ENCODE peak calls at places on chromosomes 3 and 15, in six cellular contexts. One of them, this sample, is unnamed.
A peak's percentile ranks its signal among the peaks of the same experiment; 100 is the strongest.

GRCh38 chr3:46998852-46999515 is 19.5 kb downstream of the NBEAL2 start:
- DNase-seq in GM06990: no peak
- DNase-seq in BJ: no peak
- DNase-seq in stomach: no peak
- DNase-seq in testis: no peak
- DNase-seq in mesendoderm: no peak
- DNase-seq in this sample: no peak

GRCh38 chr3:50156991-50157493 is 1.9 kb downstream of the SEMA3F start:
- DNase-seq in GM06990: no peak
- DNase-seq in BJ: no peak
- DNase-seq in stomach: peak; percentile 57
- DNase-seq in testis: no peak
- DNase-seq in mesendoderm: no peak
- DNase-seq in this sample: no peak

GRCh38 chr3:149783576-149783975 is 8.8 kb downstream of the ANKUB1 start:
- DNase-seq in GM06990: no peak
- DNase-seq in BJ: no peak
- DNase-seq in stomach: no peak
- DNase-seq in testis: no peak
- DNase-seq in mesendoderm: peak; percentile 10
- DNase-seq in this sample: peak; percentile 43

GRCh38 chr15:33679065-33679464 is 289.2 kb upstream of the CHRM5 start:
- DNase-seq in GM06990: no peak
- DNase-seq in BJ: no peak
- DNase-seq in stomach: no peak
- DNase-seq in testis: no peak
- DNase-seq in mesendoderm: peak; percentile 32
- DNase-seq in this sample: peak; percentile 90

GRCh38 chr3:168881804-168882203 is 781.7 kb downstream of the MECOM start:
- DNase-seq in GM06990: no peak
- DNase-seq in BJ: no peak
- DNase-seq in stomach: no peak
- DNase-seq in testis: no peak
- DNase-seq in mesendoderm: no peak
- DNase-seq in this sample: no peak

GRCh38 chr3:63635186-63635585 is 17.3 kb upstream of the SNTN start:
- DNase-seq in GM06990: no peak
- DNase-seq in BJ: no peak
- DNase-seq in stomach: no peak
- DNase-seq in testis: no peak
- DNase-seq in mesendoderm: no peak
- DNase-seq in this sample: no peak

GRCh38 chr15:65377105-65377975 is 462 bp downstream of the IGDCC3 start:
- DNase-seq in GM06990: no peak
- DNase-seq in BJ: no peak
- DNase-seq in stomach: no peak
- DNase-seq in testis: no peak
- DNase-seq in mesendoderm: peak; percentile 77
- DNase-seq in this sample: no peak

GRCh38 chr3:129197341-129197740 is 13.6 kb upstream of the CNBP start:
- DNase-seq in GM06990: no peak
- DNase-seq in BJ: no peak
- DNase-seq in stomach: no peak
- DNase-seq in testis: no peak
- DNase-seq in mesendoderm: no peak
- DNase-seq in this sample: no peak

GRCh38 chr15:67701669-67702068 is 123.6 kb upstream of the SKOR1 start:
- DNase-seq in GM06990: no peak
- DNase-seq in BJ: peak; percentile 5
- DNase-seq in stomach: no peak
- DNase-seq in testis: peak; percentile 25
- DNase-seq in mesendoderm: no peak
- DNase-seq in this sample: no peak

GRCh38 chr15:66803182-66803729 is 101.2 kb downstream of the SMAD6 start:
- DNase-seq in GM06990: no peak
- DNase-seq in BJ: peak; percentile 91
- DNase-seq in stomach: peak; percentile 94
- DNase-seq in testis: peak; percentile 72
- DNase-seq in mesendoderm: peak; percentile 96
- DNase-seq in this sample: peak; percentile 94

GRCh38 chr3:58484049-58484721 is 7.7 kb upstream of the KCTD6 start:
- DNase-seq in GM06990: no peak
- DNase-seq in BJ: no peak
- DNase-seq in stomach: no peak
- DNase-seq in testis: no peak
- DNase-seq in mesendoderm: no peak
- DNase-seq in this sample: no peak

GRCh38 chr15:57285386-57285785 is 90.9 kb upstream of the CGNL1 start:
- DNase-seq in GM06990: no peak
- DNase-seq in BJ: no peak
- DNase-seq in stomach: no peak
- DNase-seq in testis: no peak
- DNase-seq in mesendoderm: no peak
- DNase-seq in this sample: no peak
- H3K36me3 ChIP-seq in GM06990: peaks cover under 1% of the 10 kb centered on the region
- H3K36me3 ChIP-seq in BJ: peaks cover 5% of the 10 kb centered on the region
- H3K36me3 ChIP-seq in stomach: peaks cover 31% of the 10 kb centered on the region
- H3K36me3 ChIP-seq in testis: no peaks in the 10 kb centered on the region
- H3K36me3 ChIP-seq in mesendoderm: no peaks in the 10 kb centered on the region
- H3K36me3 ChIP-seq in this sample: no peaks in the 10 kb centered on the region

GRCh38 chr3:160435747-160436146 is 13.8 kb downstream of the TRIM59 start:
- DNase-seq in GM06990: no peak
- DNase-seq in BJ: no peak
- DNase-seq in stomach: no peak
- DNase-seq in testis: no peak
- DNase-seq in mesendoderm: no peak
- DNase-seq in this sample: no peak
- H3K36me3 ChIP-seq in GM06990: peaks cover 5% of the 10 kb centered on the region
- H3K36me3 ChIP-seq in BJ: peaks cover 1% of the 10 kb centered on the region
- H3K36me3 ChIP-seq in stomach: peaks cover 3% of the 10 kb centered on the region
- H3K36me3 ChIP-seq in testis: no peaks in the 10 kb centered on the region
- H3K36me3 ChIP-seq in mesendoderm: no peaks in the 10 kb centered on the region
- H3K36me3 ChIP-seq in this sample: no peaks in the 10 kb centered on the region

DNA sequence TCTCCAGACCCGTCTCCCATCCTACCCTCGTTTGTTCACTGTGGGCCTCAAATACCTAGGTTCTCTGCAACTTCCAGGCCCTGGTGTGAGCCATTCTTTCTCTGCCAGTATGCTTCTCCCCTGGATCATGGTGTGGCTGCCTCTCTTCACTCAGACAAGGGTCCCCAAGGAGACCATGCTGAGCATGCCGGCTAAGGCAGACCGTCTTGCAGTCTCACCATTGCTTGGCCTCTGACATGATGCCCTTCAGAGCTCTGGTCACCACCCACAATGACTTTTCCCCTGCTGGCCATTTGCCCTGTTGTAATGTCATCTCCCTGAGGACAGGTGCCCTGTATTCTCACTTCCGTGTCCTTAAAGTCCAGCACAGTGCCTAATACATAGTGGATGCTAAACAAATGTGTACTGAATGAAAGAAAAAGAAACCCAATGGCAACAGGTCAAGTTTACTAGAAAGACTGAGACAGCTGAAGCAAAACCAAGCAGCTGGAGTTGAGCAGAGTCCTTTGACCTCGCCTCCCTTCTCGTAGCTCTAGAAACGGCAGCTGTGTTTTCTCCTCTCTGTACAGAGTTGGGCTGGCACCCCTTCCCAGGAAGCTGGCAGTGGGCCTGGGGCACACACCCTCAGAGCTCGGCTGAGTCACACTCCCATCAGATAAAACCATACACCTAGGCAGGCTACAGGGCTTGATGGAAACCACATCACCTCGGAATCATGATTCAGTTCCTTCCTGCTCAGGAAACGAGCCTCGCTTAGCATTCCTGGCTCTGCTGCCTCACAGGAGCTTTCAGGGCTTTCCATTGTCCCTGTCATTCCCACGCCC is 8.6 kb downstream of the TLR9 start:
- DNase-seq in GM06990: no peak
- DNase-seq in BJ: no peak
- DNase-seq in stomach: peak; percentile 97
- DNase-seq in testis: no peak
- DNase-seq in mesendoderm: peak; percentile 45
- DNase-seq in this sample: peak; percentile 83
- H3K36me3 ChIP-seq in GM06990: peaks cover 23% of the 10 kb centered on the region
- H3K36me3 ChIP-seq in BJ: peaks cover 25% of the 10 kb centered on the region
- H3K36me3 ChIP-seq in stomach: peaks cover 40% of the 10 kb centered on the region
- H3K36me3 ChIP-seq in testis: no peaks in the 10 kb centered on the region
- H3K36me3 ChIP-seq in mesendoderm: peaks cover 15% of the 10 kb centered on the region
- H3K36me3 ChIP-seq in this sample: no peaks in the 10 kb centered on the region

DNA sequence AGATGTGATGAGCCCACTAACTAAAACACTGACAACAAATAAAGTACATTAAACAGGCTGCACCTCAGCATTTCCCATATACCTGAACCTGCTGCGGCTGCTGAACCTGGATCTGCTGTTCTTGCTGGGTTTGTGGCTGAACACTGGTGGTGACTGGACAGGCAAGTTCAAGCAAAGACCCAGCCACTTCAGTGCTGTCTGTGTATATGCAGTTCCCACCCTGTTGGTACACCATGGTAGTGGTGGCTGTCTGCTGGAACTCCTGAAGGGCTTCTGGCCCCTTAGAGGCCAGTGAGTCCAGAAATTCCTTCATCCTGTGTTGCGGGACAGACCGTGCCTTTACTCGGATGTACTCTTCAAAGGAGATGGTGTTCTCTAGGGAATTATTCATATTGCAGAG is 17.2 kb downstream of the QRICH1 start:
- DNase-seq in GM06990: no peak
- DNase-seq in BJ: no peak
- DNase-seq in stomach: no peak
- DNase-seq in testis: no peak
- DNase-seq in mesendoderm: no peak
- DNase-seq in this sample: no peak
- H3K36me3 ChIP-seq in GM06990: peaks cover 21% of the 10 kb centered on the region
- H3K36me3 ChIP-seq in BJ: peaks cover 17% of the 10 kb centered on the region
- H3K36me3 ChIP-seq in stomach: peaks cover 65% of the 10 kb centered on the region
- H3K36me3 ChIP-seq in testis: no peaks in the 10 kb centered on the region
- H3K36me3 ChIP-seq in mesendoderm: peaks cover 9% of the 10 kb centered on the region
- H3K36me3 ChIP-seq in this sample: peaks cover 3% of the 10 kb centered on the region

DNA sequence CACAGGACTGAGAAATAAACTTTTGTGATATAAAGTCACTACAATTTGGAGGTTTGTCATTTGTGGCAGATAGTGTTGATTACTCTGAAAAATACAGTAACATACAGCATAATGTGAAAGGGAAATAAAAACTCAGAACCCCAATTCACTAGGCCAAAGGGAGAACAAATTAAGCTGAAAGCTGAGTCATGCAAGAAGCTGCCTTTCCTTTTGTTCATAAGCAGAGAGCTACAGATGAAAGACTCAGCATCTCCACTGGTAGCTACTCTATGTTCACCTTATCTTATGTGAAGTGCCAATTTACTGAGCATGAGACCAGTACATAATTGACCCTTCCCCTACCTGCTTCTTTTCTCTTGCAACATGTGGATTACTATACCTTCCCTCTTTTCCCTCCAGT is 19.3 kb upstream of the SLTM start:
- DNase-seq in GM06990: no peak
- DNase-seq in BJ: no peak
- DNase-seq in stomach: no peak
- DNase-seq in testis: no peak
- DNase-seq in mesendoderm: no peak
- DNase-seq in this sample: no peak
- H3K36me3 ChIP-seq in GM06990: no peaks in the 10 kb centered on the region
- H3K36me3 ChIP-seq in BJ: no peaks in the 10 kb centered on the region
- H3K36me3 ChIP-seq in stomach: no peaks in the 10 kb centered on the region
- H3K36me3 ChIP-seq in testis: no peaks in the 10 kb centered on the region
- H3K36me3 ChIP-seq in mesendoderm: no peaks in the 10 kb centered on the region
- H3K36me3 ChIP-seq in this sample: no peaks in the 10 kb centered on the region

GRCh38 chr3:111739241-111739952 is 119.7 kb upstream of the PHLDB2 start:
- DNase-seq in GM06990: no peak
- DNase-seq in BJ: peak; percentile 47
- DNase-seq in stomach: peak; percentile 52
- DNase-seq in testis: no peak
- DNase-seq in mesendoderm: no peak
- DNase-seq in this sample: no peak
- H3K36me3 ChIP-seq in GM06990: no peaks in the 10 kb centered on the region
- H3K36me3 ChIP-seq in BJ: no peaks in the 10 kb centered on the region
- H3K36me3 ChIP-seq in stomach: no peaks in the 10 kb centered on the region
- H3K36me3 ChIP-seq in testis: no peaks in the 10 kb centered on the region
- H3K36me3 ChIP-seq in mesendoderm: no peaks in the 10 kb centered on the region
- H3K36me3 ChIP-seq in this sample: no peaks in the 10 kb centered on the region

GRCh38 chr3:45638299-45639043 is 43.9 kb downstream of the LIMD1 start:
- DNase-seq in GM06990: no peak
- DNase-seq in BJ: no peak
- DNase-seq in stomach: no peak
- DNase-seq in testis: no peak
- DNase-seq in mesendoderm: no peak
- DNase-seq in this sample: no peak

GRCh38 chr3:45640091-45640507 is 45.5 kb downstream of the LIMD1 start:
- DNase-seq in GM06990: no peak
- DNase-seq in BJ: no peak
- DNase-seq in stomach: no peak
- DNase-seq in testis: no peak
- DNase-seq in mesendoderm: no peak
- DNase-seq in this sample: no peak

GRCh38 chr3:45635475-45636256 is 41.1 kb downstream of the LIMD1 start:
- DNase-seq in GM06990: no peak
- DNase-seq in BJ: peak; percentile 59
- DNase-seq in stomach: no peak
- DNase-seq in testis: no peak
- DNase-seq in mesendoderm: peak; percentile 97
- DNase-seq in this sample: peak; percentile 71

GRCh38 chr3:45640724-45641361 is 46.3 kb downstream of the LIMD1 start:
- DNase-seq in GM06990: no peak
- DNase-seq in BJ: no peak
- DNase-seq in stomach: no peak
- DNase-seq in testis: no peak
- DNase-seq in mesendoderm: no peak
- DNase-seq in this sample: no peak

DNA sequence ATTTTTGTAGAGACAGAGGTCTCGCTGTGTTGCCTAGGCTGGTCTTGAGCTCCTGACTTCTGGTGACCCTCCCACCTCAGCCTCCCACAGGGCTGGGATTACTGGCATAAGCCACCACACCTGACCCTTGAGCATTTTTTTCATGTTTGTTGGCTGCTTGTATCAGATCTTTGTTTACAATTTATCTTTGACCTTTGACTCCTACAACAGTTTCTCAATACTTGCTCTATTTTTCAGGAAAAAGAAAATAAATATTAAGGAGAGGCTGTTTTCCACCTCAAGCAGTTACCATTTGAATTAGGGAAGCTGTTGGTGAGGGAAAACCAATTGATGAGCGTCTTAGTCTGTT is 44.5 kb downstream of the LIMD1 start:
- DNase-seq in GM06990: no peak
- DNase-seq in BJ: no peak
- DNase-seq in stomach: no peak
- DNase-seq in testis: no peak
- DNase-seq in mesendoderm: no peak
- DNase-seq in this sample: no peak
- H3K36me3 ChIP-seq in GM06990: peaks cover 21% of the 10 kb centered on the region
- H3K36me3 ChIP-seq in BJ: peaks cover 4% of the 10 kb centered on the region
- H3K36me3 ChIP-seq in stomach: no peaks in the 10 kb centered on the region
- H3K36me3 ChIP-seq in testis: no peaks in the 10 kb centered on the region
- H3K36me3 ChIP-seq in mesendoderm: no peaks in the 10 kb centered on the region
- H3K36me3 ChIP-seq in this sample: no peaks in the 10 kb centered on the region

This sample was measured in kidney epithelial cell.